ENCODE peak calls at places on chromosomes 13 and 19, in nine cellular contexts. I, C, P, F, D, Z, K, W and M are unnamed samples.

GRCh38 chr19:5305163-5305562 is 35.4 kb downstream of the PTPRS start:
- DNase-seq in I (no peak), C (no peak), P (no peak), F (no peak), D (no peak), Z (no peak), K (no peak), W (no peak), M (no peak)

GRCh38 chr19:53823380-53824120 is 564 bp downstream of the NLRP12 start:
- DNase-seq in I (no peak), C (no peak), P (no peak), F (no peak), D (no peak), Z (no peak), K (no peak), W (no peak), M (no peak)

GRCh38 chr13:32911506-32911905 is 104.7 kb upstream of the KL start:
- DNase-seq in I (peak), C (peak), P (no peak), F (peak), D (no peak), Z (no peak), K (peak), W (peak), M (peak)

GRCh38 chr19:7550987-7551761 is 15.7 kb downstream of the PNPLA6 start:
- DNase-seq in I (peak), C (peak), P (peak), F (peak), D (peak), Z (no peak), K (peak), W (no peak), M (peak)

GRCh38 chr19:4375620-4376228 is 24.6 kb downstream of the SH3GL1 start:
- DNase-seq in I (peak), C (peak), P (peak), F (no peak), D (peak), Z (peak), K (no peak), W (peak), M (no peak)

GRCh38 chr13:105937451-105937850 is 598.0 kb downstream of the EFNB2 start:
- DNase-seq in I (no peak), C (no peak), P (no peak), F (no peak), D (no peak), Z (no peak), K (no peak), W (peak), M (no peak)

GRCh38 chr13:29908411-29908810 is 58.0 kb upstream of the UBL3 start:
- DNase-seq in I (peak), C (no peak), P (peak), F (peak), D (no peak), Z (no peak), K (no peak), W (peak), M (peak)

GRCh38 chr19:54136086-54136863 is 1.3 kb upstream of the CNOT3 start:
- DNase-seq in I (no peak), C (peak), P (no peak), F (no peak), D (no peak), Z (no peak), K (no peak), W (peak), M (no peak)

GRCh38 chr13:95234242-95234641 is 67.0 kb downstream of the ABCC4 start:
- DNase-seq in I (no peak), C (no peak), P (no peak), F (no peak), D (no peak), Z (no peak), K (no peak), W (no peak), M (no peak)

GRCh38 chr19:3932931-3933810 is at the start of gene NMRK2:
- DNase-seq in I (no peak), C (no peak), P (peak), F (no peak), D (no peak), Z (no peak), K (peak), W (no peak), M (peak)

GRCh38 chr13:33639640-33640080 is 178.3 kb upstream of the RFC3 start:
- DNase-seq in I (no peak), C (no peak), P (no peak), F (peak), D (no peak), Z (no peak), K (no peak), W (no peak), M (no peak)

GRCh38 chr13:39306639-39307589 is 268.7 kb downstream of the NHLRC3 start:
- DNase-seq in I (no peak), C (no peak), P (no peak), F (no peak), D (no peak), Z (no peak), K (no peak), W (no peak), M (no peak)

GRCh38 chr19:14412436-14413071 is 6.6 kb downstream of the DDX39A start:
- DNase-seq in I (no peak), C (no peak), P (no peak), F (no peak), D (no peak), Z (no peak), K (no peak), W (no peak), M (no peak)

GRCh38 chr19:14544977-14545715 is 15.8 kb downstream of the TECR start:
- DNase-seq in I (no peak), C (no peak), P (peak), F (no peak), D (peak), Z (no peak), K (no peak), W (peak), M (no peak)

GRCh38 chr13:39616087-39616694 is 13.2 kb upstream of the LHFPL6 start:
- DNase-seq in I (peak), C (peak), P (no peak), F (peak), D (peak), Z (peak), K (peak), W (peak), M (peak)

GRCh38 chr19:49952906-49953305 is 8.1 kb downstream of the SIGLEC11 start:
- DNase-seq in I (no peak), C (no peak), P (no peak), F (no peak), D (no peak), Z (no peak), K (no peak), W (no peak), M (no peak)

GRCh38 chr13:26952551-26953138 is 192.1 kb upstream of the GPR12 start:
- DNase-seq in I (no peak), C (no peak), P (no peak), F (no peak), D (no peak), Z (no peak), K (no peak), W (no peak), M (no peak)

GRCh38 chr19:19075126-19075525 is 11.3 kb downstream of the SLC25A42 start:
- DNase-seq in I (no peak), C (no peak), P (no peak), F (no peak), D (no peak), Z (no peak), K (no peak), W (no peak), M (no peak)

GRCh38 chr13:112204881-112205327 is 138.0 kb downstream of the SOX1 start:
- DNase-seq in I (no peak), C (no peak), P (no peak), F (no peak), D (no peak), Z (no peak), K (peak), W (no peak), M (peak)

GRCh38 chr19:29376855-29377354 is 148.9 kb upstream of the VSTM2B start:
- DNase-seq in I (no peak), C (no peak), P (no peak), F (no peak), D (no peak), Z (no peak), K (no peak), W (no peak), M (no peak)

GRCh38 chr19:31332096-31332495 is 17.1 kb downstream of the TSHZ3 start:
- DNase-seq in I (no peak), C (no peak), P (no peak), F (no peak), D (peak), Z (no peak), K (no peak), W (peak), M (no peak)

GRCh38 chr13:21675095-21676007 is 4.5 kb downstream of the FGF9 start:
- DNase-seq in I (no peak), C (peak), P (peak), F (no peak), D (peak), Z (no peak), K (peak), W (no peak), M (peak)

GRCh38 chr19:29541473-29542253 is 15.9 kb downstream of the VSTM2B start:
- DNase-seq in I (no peak), C (no peak), P (no peak), F (no peak), D (no peak), Z (no peak), K (no peak), W (no peak), M (no peak)

GRCh38 chr19:41563847-41564514 is 12.0 kb upstream of the CEACAM21 start:
- DNase-seq in I (no peak), C (no peak), P (no peak), F (peak), D (no peak), Z (no peak), K (no peak), W (no peak), M (no peak)

GRCh38 chr19:19719798-19720197 is 13.1 kb downstream of the ZNF14 start:
- DNase-seq in I (no peak), C (no peak), P (no peak), F (no peak), D (no peak), Z (no peak), K (no peak), W (no peak), M (no peak)

GRCh38 chr13:105778196-105778595 is 757.3 kb downstream of the EFNB2 start:
- DNase-seq in I (peak), C (no peak), P (no peak), F (no peak), D (no peak), Z (no peak), K (no peak), W (no peak), M (peak)

GRCh38 chr19:31352296-31352781 is 3.1 kb upstream of the TSHZ3 start:
- DNase-seq in I (no peak), C (no peak), P (no peak), F (no peak), D (no peak), Z (no peak), K (no peak), W (no peak), M (no peak)

GRCh38 chr13:70098669-70099068 is 9.0 kb upstream of the ATXN8OS start:
- DNase-seq in I (peak), C (no peak), P (no peak), F (no peak), D (no peak), Z (no peak), K (no peak), W (no peak), M (no peak)

GRCh38 chr19:41795031-41795461 is 1.3 kb upstream of the CEACAM3 start:
- DNase-seq in I (peak), C (peak), P (no peak), F (no peak), D (no peak), Z (no peak), K (peak), W (peak), M (peak)

GRCh38 chr13:76667551-76667950 is 218.7 kb downstream of the KCTD12 start:
- DNase-seq in I (peak), C (no peak), P (no peak), F (peak), D (no peak), Z (no peak), K (no peak), W (peak), M (no peak)

GRCh38 chr13:35866801-35867200 is 264.4 kb downstream of the DCLK1 start:
- DNase-seq in I (peak), C (no peak), P (no peak), F (no peak), D (no peak), Z (no peak), K (no peak), W (no peak), M (peak)